ENCODE peak calls at places on chromosomes 16 and 17, in ten cellular contexts. R, J, Y, M, P, K, I, O, N and U are unnamed samples.

GRCh38 chr17:72338847-72339790 is 218.3 kb downstream of the SOX9 start:
- DNase-seq in R (peak; percentile 28), J (no peak), Y (peak; percentile 97), M (peak; percentile 99), P (peak; percentile 86), K (no peak), I (peak; percentile 86), O (peak; percentile 69), N (peak; percentile 24), U (peak; percentile 66)

GRCh38 chr16:17173134-17173729 is 297.5 kb downstream of the XYLT1 start:
- DNase-seq in R (no peak), J (no peak), Y (no peak), M (peak; percentile 85), P (peak; percentile 18), K (no peak), I (no peak), O (peak; percentile 53), N (peak; percentile 31), U (no peak)

GRCh38 chr16:4891886-4892216 is 44.6 kb downstream of the UBN1 start:
- DNase-seq in R (no peak), J (no peak), Y (no peak), M (no peak), P (no peak), K (no peak), I (no peak), O (no peak), N (no peak), U (no peak)

GRCh38 chr16:765971-766819 is 5.7 kb downstream of the MSLN start:
- DNase-seq in R (no peak), J (no peak), Y (no peak), M (no peak), P (no peak), K (no peak), I (no peak), O (no peak), N (no peak), U (no peak)

GRCh38 chr17:79000396-79001189 is 9.0 kb downstream of the CANT1 start:
- DNase-seq in R (peak; percentile 53), J (peak; percentile 12), Y (no peak), M (no peak), P (no peak), K (no peak), I (no peak), O (no peak), N (no peak), U (no peak)

GRCh38 chr17:81968850-81969812 is 8.1 kb upstream of the NOTUM start:
- DNase-seq in R (no peak), J (no peak), Y (no peak), M (no peak), P (no peak), K (no peak), I (no peak), O (no peak), N (no peak), U (no peak)

GRCh38 chr17:57482657-57483056 is 226.3 kb downstream of the MSI2 start:
- DNase-seq in R (no peak), J (no peak), Y (no peak), M (peak; percentile 90), P (no peak), K (no peak), I (no peak), O (no peak), N (no peak), U (no peak)

GRCh38 chr17:65558683-65559311 is 2.7 kb downstream of the AXIN2 start:
- DNase-seq in R (no peak), J (no peak), Y (no peak), M (no peak), P (no peak), K (peak; percentile 59), I (no peak), O (no peak), N (peak; percentile 38), U (no peak)

GRCh38 chr16:84617068-84617630 is 729 bp downstream of the COTL1 start:
- DNase-seq in R (peak; percentile 91), J (peak; percentile 40), Y (no peak), M (no peak), P (no peak), K (no peak), I (no peak), O (no peak), N (no peak), U (no peak)

GRCh38 chr17:59377410-59377809 is 46.0 kb downstream of the YPEL2 start:
- DNase-seq in R (no peak), J (no peak), Y (no peak), M (peak; percentile 72), P (no peak), K (no peak), I (no peak), O (no peak), N (no peak), U (no peak)

GRCh38 chr16:71746442-71747046 is 22.0 kb upstream of the PHLPP2 start:
- DNase-seq in R (no peak), J (no peak), Y (peak; percentile 37), M (peak; percentile 30), P (no peak), K (peak; percentile 72), I (no peak), O (no peak), N (peak; percentile 27), U (no peak)

GRCh38 chr16:22321340-22322001 is 24.3 kb downstream of the POLR3E start:
- DNase-seq in R (peak; percentile 91), J (peak; percentile 58), Y (peak; percentile 60), M (peak; percentile 55), P (peak; percentile 47), K (peak; percentile 91), I (no peak), O (peak; percentile 32), N (peak; percentile 58), U (peak; percentile 52)

GRCh38 chr16:30570621-30571443 is 682 bp downstream of the ZNF688 start:
- DNase-seq in R (no peak), J (peak; percentile 56), Y (peak; percentile 16), M (peak; percentile 20), P (no peak), K (peak; percentile 58), I (no peak), O (no peak), N (no peak), U (no peak)

GRCh38 chr17:58001461-58002124 is 5.5 kb downstream of the SRSF1 start:
- DNase-seq in R (no peak), J (no peak), Y (no peak), M (no peak), P (no peak), K (no peak), I (no peak), O (no peak), N (no peak), U (no peak)

GRCh38 chr17:1931759-1932579 is 93.2 kb downstream of the RTN4RL1 start:
- DNase-seq in R (no peak), J (no peak), Y (no peak), M (peak; percentile 51), P (no peak), K (peak; percentile 76), I (no peak), O (no peak), N (peak; percentile 28), U (no peak)
- TF ChIP-seq CTCF in R (no peak), J (no peak), Y (no peak), M (no peak), P (no peak), K (peak; percentile 26), I (no peak), O (no peak), N (no peak), U (no peak)

DNA sequence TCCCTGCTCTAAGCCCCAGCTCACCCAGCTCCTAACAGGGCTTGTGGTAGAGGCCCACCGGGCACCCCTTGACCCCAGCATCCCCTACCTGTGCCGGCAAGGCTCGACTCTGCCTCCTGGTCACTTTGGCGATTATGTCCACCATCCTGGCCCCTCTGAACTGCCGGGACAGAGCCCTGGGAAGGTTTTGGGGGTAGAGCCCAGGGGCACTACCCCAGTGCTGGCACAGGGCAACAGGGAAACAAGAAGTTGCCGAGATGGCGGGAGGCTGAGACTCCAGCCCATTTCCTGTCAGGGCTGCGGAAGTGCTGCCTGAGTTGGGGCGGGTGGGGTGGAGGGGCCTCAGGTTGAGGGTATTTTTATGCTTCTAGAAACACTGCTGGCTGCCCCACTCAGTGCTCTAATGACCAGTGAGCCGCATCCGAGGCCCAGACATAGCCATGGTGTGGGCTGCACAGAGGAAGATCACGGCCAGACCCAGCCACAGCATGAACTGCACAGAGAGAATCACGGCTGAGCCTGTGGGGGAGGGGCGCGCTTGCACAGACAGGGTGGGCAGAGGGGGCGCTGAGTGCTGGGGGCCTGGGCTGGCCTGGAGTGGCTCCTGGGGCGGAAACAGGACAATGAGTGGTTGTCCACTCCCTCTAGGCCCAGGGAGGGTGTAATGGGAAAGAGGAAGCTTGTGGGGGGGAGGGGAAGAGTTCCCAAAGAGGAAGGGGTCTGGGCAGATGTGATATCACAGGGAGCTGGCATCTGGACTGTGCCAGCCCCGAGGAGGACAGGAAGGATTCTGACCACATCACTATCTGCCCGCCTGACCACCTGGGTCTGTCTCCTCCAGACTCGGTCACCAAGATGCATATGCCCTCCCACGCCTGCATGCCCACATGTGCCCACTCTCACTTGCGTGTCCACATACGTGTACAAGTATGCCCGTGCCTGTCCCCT is 22.3 kb downstream of the ARHGAP27 start:
- DNase-seq in R (no peak), J (no peak), Y (no peak), M (no peak), P (no peak), K (no peak), I (no peak), O (no peak), N (peak; percentile 43), U (no peak)
- H3K4me3 ChIP-seq in R (no peak overlapping the region), J (no peak overlapping the region), Y (no peak overlapping the region), M (no peak overlapping the region), P (no peak overlapping the region), K (no peak overlapping the region), I (no peak overlapping the region), O (no peak overlapping the region), N (peak overlapping the region; percentile 41), U (no peak overlapping the region)

DNA sequence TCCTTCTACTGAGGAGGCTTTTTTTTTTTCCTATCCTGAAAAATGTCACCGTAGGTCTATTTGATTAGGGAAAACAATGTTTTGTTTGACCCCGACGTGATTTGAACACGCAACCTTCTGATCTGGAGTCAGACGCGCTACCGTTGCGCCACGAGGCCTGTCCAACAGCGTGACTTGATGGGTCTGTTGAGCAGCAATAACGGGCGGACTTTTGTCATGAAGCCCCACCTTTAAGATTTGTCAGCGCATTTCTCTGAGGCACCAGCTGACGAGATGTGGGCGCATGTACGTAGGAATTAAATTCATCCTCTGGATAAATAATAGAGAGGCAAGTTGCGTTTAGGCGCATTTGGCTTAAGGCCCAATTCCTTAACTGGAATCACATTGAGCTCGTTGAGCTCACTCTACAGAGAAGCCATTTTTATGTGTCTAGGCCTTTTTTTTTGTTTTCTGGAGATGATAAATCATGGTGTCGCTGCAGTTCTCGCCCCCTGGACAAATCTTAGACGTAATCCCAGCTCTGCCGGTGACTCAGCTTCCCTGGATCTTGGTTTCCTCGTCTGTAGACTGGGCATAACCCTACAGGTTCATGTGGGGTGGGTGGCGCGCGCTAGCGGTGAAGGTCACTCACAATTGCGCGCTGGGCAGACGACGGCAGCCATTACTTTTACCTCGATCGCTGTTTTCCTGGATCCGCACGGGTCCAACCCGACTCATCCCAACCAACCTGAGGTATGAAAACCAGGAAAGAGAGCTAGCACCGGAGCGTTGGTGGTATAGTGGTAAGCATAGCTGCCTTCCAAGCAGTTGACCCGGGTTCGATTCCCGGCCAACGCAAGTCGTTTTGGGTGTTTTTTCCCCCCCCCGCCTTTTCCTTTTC is 10.6 kb upstream of the AURKB start:
- DNase-seq in R (peak; percentile 99), J (peak; percentile 94), Y (peak; percentile 89), M (peak; percentile 91), P (peak; percentile 78), K (peak; percentile 92), I (peak; percentile 81), O (peak; percentile 80), N (peak; percentile 97), U (peak; percentile 83)
- TF ChIP-seq CTCF in R (no peak), J (no peak), Y (no peak), M (no peak), P (no peak), K (peak; percentile 15), I (no peak), O (no peak), N (no peak), U (no peak)

GRCh38 chr16:26643519-26643918 is 423.2 kb upstream of the C16orf82 start:
- DNase-seq in R (no peak), J (no peak), Y (no peak), M (no peak), P (no peak), K (no peak), I (no peak), O (no peak), N (no peak), U (no peak)
- H3K4me3 ChIP-seq in R (no peak overlapping the region), J (no peak overlapping the region), Y (no peak overlapping the region), M (no peak overlapping the region), P (no peak overlapping the region), K (no peak overlapping the region), I (no peak overlapping the region), O (no peak overlapping the region), N (no peak overlapping the region), U (no peak overlapping the region)